ENCODE peak calls at places on chromosomes 4 and X, in nine cellular contexts. X is HepG2; S is pancreas; C is mammary epithelial cell; U is NCI-H1436 treated with DMSO at 0.1 percent for 48 hours; W is H54; T is activated CD8-positive, alpha-beta memory T cell treated with anti-CD3 and anti-CD28 coated beads, Interleukin-2, amount 10 ng/mL, durations not matched to agents 7 days and 5 days; K is fibroblast of the aortic adventitia; V is COR-L47. P is an unnamed sample.

GRCh38 chrX:74065831-74066390 is 238.1 kb upstream of the ZCCHC13 start:
- DNase-seq in X (no peak), S (peak; percentile 63), C (no peak), U (no peak), W (no peak), T (no peak), K (no peak), V (no peak), P (no peak)

GRCh38 chr4:128600996-128601857 is 208.3 kb upstream of the JADE1 start:
- DNase-seq in X (peak; percentile 93), S (peak; percentile 64), C (peak; percentile 92), U (peak; percentile 71), W (peak; percentile 55), T (no peak), K (peak; percentile 98), V (peak; percentile 75), P (peak; percentile 65)

GRCh38 chrX:47143894-47144625 is 442 bp downstream of the NDUFB11 start:
- DNase-seq in X (no peak), S (no peak), C (no peak), U (no peak), W (peak; percentile 2), T (no peak), K (peak; percentile 38), V (peak; percentile 15), P (no peak)

GRCh38 chrX:15816453-15816838 is 26.2 kb downstream of the ZRSR2 start:
- DNase-seq in X (no peak), S (no peak), C (no peak), U (no peak), W (no peak), T (no peak), K (peak; percentile 7), V (no peak), P (no peak)

GRCh38 chr4:100257567-100257966 is 67.3 kb upstream of the DDIT4L start:
- DNase-seq in X (no peak), S (no peak), C (peak; percentile 10), U (no peak), W (no peak), T (no peak), K (no peak), V (no peak), P (no peak)

GRCh38 chrX:140090800-140091275 is 125.5 kb upstream of the CXorf66 start:
- DNase-seq in X (no peak), S (peak; percentile 27), C (no peak), U (no peak), W (no peak), T (no peak), K (peak; percentile 1), V (no peak), P (no peak)

GRCh38 chr4:10715696-10716095 is 31.1 kb upstream of the CLNK start:
- DNase-seq in X (no peak), S (no peak), C (no peak), U (no peak), W (no peak), T (no peak), K (peak; percentile 70), V (no peak), P (no peak)

GRCh38 chr4:44256414-44256813 is 192.2 kb downstream of the KCTD8 start:
- DNase-seq in X (no peak), S (no peak), C (no peak), U (no peak), W (no peak), T (no peak), K (no peak), V (no peak), P (no peak)

GRCh38 chr4:30722916-30723270 is 2.7 kb downstream of the PCDH7 start:
- DNase-seq in X (no peak), S (peak; percentile 65), C (no peak), U (no peak), W (no peak), T (no peak), K (peak; percentile 10), V (no peak), P (no peak)

GRCh38 chrX:40099046-40099968 is 1.5 kb upstream of the BCOR start:
- DNase-seq in X (no peak), S (peak; percentile 77), C (no peak), U (no peak), W (no peak), T (peak; percentile 75), K (no peak), V (peak; percentile 41), P (no peak)

GRCh38 chr4:46123872-46124755 is at the start of gene GABRG1:
- DNase-seq in X (no peak), S (peak; percentile 11), C (no peak), U (no peak), W (no peak), T (no peak), K (no peak), V (peak; percentile 37), P (no peak)

GRCh38 chr4:110059556-110060191 is 138.7 kb downstream of the ELOVL6 start:
- DNase-seq in X (no peak), S (no peak), C (no peak), U (no peak), W (no peak), T (no peak), K (peak; percentile 19), V (no peak), P (no peak)

GRCh38 chr4:130197946-130198345 is 1102.0 kb downstream of the C4orf33 start:
- DNase-seq in X (no peak), S (no peak), C (no peak), U (no peak), W (no peak), T (no peak), K (no peak), V (no peak), P (no peak)

GRCh38 chrX:71282514-71283408 is 674 bp upstream of the NONO start:
- DNase-seq in X (peak; percentile 29), S (no peak), C (peak; percentile 47), U (no peak), W (no peak), T (peak; percentile 73), K (no peak), V (peak; percentile 10), P (no peak)

GRCh38 chr4:113675731-113676707 is 85.5 kb downstream of the CAMK2D start:
- DNase-seq in X (peak; percentile 21), S (no peak), C (no peak), U (no peak), W (no peak), T (no peak), K (peak; percentile 73), V (no peak), P (no peak)

GRCh38 chrX:113954297-113954696 is 629.6 kb upstream of the HTR2C start:
- DNase-seq in X (no peak), S (no peak), C (no peak), U (no peak), W (no peak), T (no peak), K (no peak), V (no peak), P (no peak)